ENCODE peak calls at places on chromosomes 1 and 21, in five cellular contexts. O is AG09309; H is K562; V is CD4-positive, alpha-beta T cell; A is fibroblast of pulmonary artery. R is an unnamed sample.

GRCh38 chr1:84353665-84354064 is 44.6 kb upstream of the DNASE2B start:
- DNase-seq in A (peak; percentile 58), V (no peak), O (peak; percentile 16), H (no peak), R (no peak)

GRCh38 chr1:236507022-236507700 is 16.6 kb upstream of the LGALS8 start:
- DNase-seq in V (no peak), A (peak; percentile 84), O (no peak), H (no peak), R (no peak)

GRCh38 chr1:67629370-67630075 is 55.5 kb upstream of the GADD45A start:
- DNase-seq in V (no peak), O (no peak), H (no peak), A (peak; percentile 89), R (no peak)

GRCh38 chr1:150999051-150999674 is 7.5 kb downstream of the MINDY1 start:
- DNase-seq in A (peak; percentile 78), H (peak; percentile 67), V (no peak), O (peak; percentile 41), R (no peak)

GRCh38 chr1:59645893-59646292 is 168.9 kb upstream of the HOOK1 start:
- DNase-seq in O (peak; percentile 57), V (no peak), H (no peak), A (peak; percentile 15), R (no peak)

GRCh38 chr1:93324486-93325464 is 20.9 kb upstream of the DR1 start:
- DNase-seq in V (no peak), A (peak; percentile 58), H (no peak), O (peak; percentile 61), R (no peak)

GRCh38 chr1:245091818-245092637 is 62.8 kb upstream of the KIF26B start:
- DNase-seq in V (no peak), H (peak; percentile 43), O (peak; percentile 86), A (peak; percentile 97), R (no peak)

GRCh38 chr1:63322944-63323865 is 838 bp downstream of the FOXD3 start:
- DNase-seq in A (peak; percentile 21), V (no peak), H (peak; percentile 26), O (no peak), R (no peak)

GRCh38 chr1:91018006-91018405 is 3.8 kb downstream of the ZNF644 start:
- DNase-seq in A (peak; percentile 36), V (no peak), H (no peak), O (no peak), R (no peak)
- TF ChIP-seq CTCF in A (peak; percentile 41), V (peak; percentile 23), H (peak; percentile 51), O (peak; percentile 29), R (peak; percentile 20)

GRCh38 chr21:46324390-46325072 is 575 bp downstream of the PCNT start:
- DNase-seq in A (peak; percentile 81), H (peak; percentile 96), V (peak; percentile 91), O (peak; percentile 13), R (peak; percentile 95)
- TF ChIP-seq CTCF in A (no peak), H (peak; percentile 25), V (no peak), O (peak; percentile 1), R (peak; percentile 10)

DNA sequence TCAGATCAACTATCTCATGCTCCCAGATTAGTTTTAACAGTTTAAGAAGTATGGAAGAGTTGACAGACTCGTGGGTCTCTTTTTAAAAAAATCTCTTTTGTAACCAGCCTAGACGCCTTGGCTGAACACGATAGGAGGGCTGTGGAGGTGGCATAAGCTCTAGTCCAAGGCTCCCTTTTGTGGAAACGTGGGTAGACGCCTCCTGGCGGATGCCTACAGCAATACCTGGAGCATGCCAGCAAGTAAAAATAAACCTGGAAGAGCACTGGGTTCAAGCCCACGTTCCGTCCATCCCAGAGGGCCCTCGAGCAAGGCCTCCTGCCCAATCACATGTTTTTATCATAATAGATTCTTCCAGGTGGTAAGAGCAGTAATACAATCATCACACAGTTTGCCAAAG is 87.9 kb downstream of the RGS7 start:
- DNase-seq in V (no peak), H (no peak), O (no peak), A (no peak), R (no peak)
- TF ChIP-seq CTCF in V (no peak), H (no peak), O (peak; percentile 14), A (no peak), R (no peak)

DNA sequence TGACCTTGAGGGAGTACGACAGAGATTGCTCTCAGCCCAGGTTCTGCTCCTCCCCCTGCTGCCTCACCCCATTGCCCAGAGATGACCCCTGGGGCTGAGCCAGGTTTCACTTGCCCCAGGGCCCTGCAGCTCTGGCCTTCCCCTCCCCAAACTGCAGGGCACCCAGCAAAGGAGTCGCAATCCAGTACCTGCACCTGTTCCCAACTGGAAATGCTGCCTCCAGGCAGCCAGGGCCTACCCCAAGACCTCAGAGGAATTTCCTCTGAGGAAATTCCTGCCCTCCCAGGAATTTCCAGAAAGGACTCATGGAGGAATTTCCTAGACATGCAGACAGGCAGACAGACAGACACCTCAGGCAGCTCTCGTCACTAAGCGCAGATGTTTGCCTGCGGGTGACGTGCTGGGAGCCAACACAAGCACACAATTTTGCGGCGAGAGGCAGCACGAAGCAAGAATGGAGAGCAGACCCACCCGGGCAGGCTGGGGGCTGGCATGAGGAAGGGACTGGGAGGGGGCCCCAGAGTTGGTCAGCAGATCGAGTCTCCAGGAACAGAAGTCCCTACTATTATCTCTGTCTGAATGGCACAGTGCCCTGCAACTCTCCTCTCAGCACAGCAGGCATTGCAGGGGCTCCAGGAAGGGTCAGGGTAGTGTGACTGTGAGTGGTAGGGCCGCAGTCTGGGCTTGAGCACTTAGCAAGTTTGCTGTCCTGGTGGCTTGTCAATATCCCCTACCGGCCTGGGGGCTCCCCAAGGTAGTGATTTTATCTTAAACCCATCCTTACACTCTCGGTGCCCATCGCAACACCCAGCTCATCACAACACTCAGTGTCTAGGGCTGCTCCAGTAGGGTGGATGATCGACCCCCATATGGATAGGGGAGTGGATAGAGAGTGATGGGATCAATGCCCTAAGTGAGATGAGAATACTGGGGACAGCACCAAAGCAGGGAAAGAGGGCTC is 2.9 kb upstream of the EFNA1 start:
- DNase-seq in V (no peak), O (no peak), A (peak; percentile 66), H (no peak), R (no peak)
- TF ChIP-seq CTCF in V (no peak), O (no peak), A (no peak), H (no peak), R (no peak)

DNA sequence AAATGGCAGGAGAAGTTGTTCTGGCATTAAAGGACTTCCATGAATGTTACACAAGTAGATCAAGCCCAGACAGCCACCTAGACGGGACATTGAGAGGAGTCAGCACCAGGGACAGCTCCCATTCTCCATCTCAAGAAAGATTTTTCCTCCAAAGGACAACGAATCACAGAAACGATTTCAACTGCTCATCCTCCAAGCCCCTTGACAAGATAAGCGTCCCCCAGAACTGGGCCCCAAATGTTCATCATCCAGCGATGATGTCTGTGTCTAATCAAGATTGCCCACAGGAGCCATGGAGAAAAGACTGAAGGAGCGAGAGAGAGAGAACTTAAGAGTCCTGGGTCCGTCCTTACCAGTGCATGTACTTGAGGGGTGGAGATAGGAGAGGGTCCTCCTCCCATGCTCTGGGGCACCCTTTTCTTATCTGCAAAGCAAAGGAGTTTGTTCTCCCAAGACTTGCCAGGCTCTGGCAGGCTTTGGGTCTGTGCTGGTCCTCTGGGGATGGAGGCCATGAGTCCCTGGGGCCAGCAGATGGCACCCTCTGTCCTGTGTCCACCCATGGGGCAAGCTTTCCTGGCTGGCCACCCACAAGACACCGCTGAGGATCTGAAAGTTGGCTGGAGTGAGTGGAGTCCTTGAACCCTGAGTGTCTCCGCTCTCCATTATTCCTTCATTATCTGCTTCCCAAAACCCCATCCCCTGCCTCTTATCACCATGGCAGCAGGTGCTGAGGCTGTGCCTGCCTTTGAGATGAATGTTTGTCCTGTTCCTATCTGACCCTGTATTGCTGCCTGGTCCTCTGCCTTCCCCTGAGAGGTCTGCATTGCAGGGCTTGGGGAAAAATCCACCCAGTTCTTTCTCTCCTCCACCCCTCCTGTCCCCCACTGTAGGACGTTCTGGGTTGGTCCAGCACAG is 164.6 kb downstream of the ACTL8 start:
- DNase-seq in V (no peak), O (peak; percentile 11), H (peak; percentile 57), A (peak; percentile 68), R (no peak)
- TF ChIP-seq CTCF in V (no peak), O (peak; percentile 22), H (peak; percentile 58), A (no peak), R (no peak)

GRCh38 chr21:42539931-42540343 is 26.3 kb downstream of the SLC37A1 start:
- DNase-seq in A (no peak), H (peak; percentile 62), V (no peak), O (no peak), R (no peak)
- TF ChIP-seq CTCF in A (no peak), H (peak; percentile 87), V (no peak), O (peak; percentile 12), R (no peak)